ENCODE peak calls at places on chromosomes 3 and 15, in seven cellular contexts. K, B, R, O, L, I and S are unnamed samples.

GRCh38 chr3:119380697-119381096 is 82.7 kb downstream of the TMEM39A start:
- DNase-seq in K (no peak), B (no peak), R (no peak), O (no peak), L (no peak), I (peak), S (no peak)

GRCh38 chr15:34795267-34796081 is at the start of gene ACTC1:
- DNase-seq in K (no peak), B (peak), R (peak), O (no peak), L (peak), I (no peak), S (no peak)

GRCh38 chr3:128133273-128133883 is 9.8 kb upstream of the RUVBL1 start:
- DNase-seq in K (no peak), B (no peak), R (no peak), O (no peak), L (no peak), I (peak), S (no peak)

GRCh38 chr3:23484386-23484785 is 281.3 kb downstream of the UBE2E2 start:
- DNase-seq in K (no peak), B (no peak), R (no peak), O (no peak), L (no peak), I (no peak), S (no peak)

GRCh38 chr3:159634414-159634813 is 354.2 kb upstream of the IL12A start:
- DNase-seq in K (no peak), B (no peak), R (no peak), O (no peak), L (no peak), I (no peak), S (no peak)

GRCh38 chr15:64903331-64903950 is 8.3 kb upstream of the ANKDD1A start:
- DNase-seq in K (no peak), B (peak), R (no peak), O (no peak), L (peak), I (no peak), S (no peak)

GRCh38 chr3:156037356-156037755 is 83.0 kb upstream of the KCNAB1 start:
- DNase-seq in K (no peak), B (no peak), R (no peak), O (no peak), L (no peak), I (no peak), S (no peak)

GRCh38 chr3:14962762-14963161 is 15.4 kb downstream of the NR2C2 start:
- DNase-seq in K (no peak), B (no peak), R (no peak), O (no peak), L (no peak), I (no peak), S (no peak)

GRCh38 chr3:113769551-113769950 is 22.7 kb downstream of the ATP6V1A start:
- DNase-seq in K (no peak), B (no peak), R (no peak), O (no peak), L (no peak), I (no peak), S (no peak)

GRCh38 chr3:59469948-59470723 is 420.3 kb upstream of the CFAP20DC start:
- DNase-seq in K (no peak), B (no peak), R (no peak), O (no peak), L (no peak), I (no peak), S (peak)

GRCh38 chr3:40718681-40719080 is 193.9 kb downstream of the ZNF621 start:
- DNase-seq in K (no peak), B (no peak), R (no peak), O (no peak), L (no peak), I (no peak), S (no peak)

GRCh38 chr15:70113304-70113700 is 15.6 kb upstream of the TLE3 start:
- DNase-seq in K (no peak), B (no peak), R (no peak), O (no peak), L (peak), I (no peak), S (no peak)

GRCh38 chr3:27653803-27654558 is 68.1 kb downstream of the EOMES start:
- DNase-seq in K (no peak), B (no peak), R (no peak), O (no peak), L (no peak), I (no peak), S (no peak)

GRCh38 chr3:165895919-165896318 is 58.7 kb upstream of the BCHE start:
- DNase-seq in K (no peak), B (no peak), R (no peak), O (no peak), L (no peak), I (peak), S (no peak)

GRCh38 chr3:124837730-124838186 is 49.4 kb downstream of the ITGB5 start:
- DNase-seq in K (no peak), B (peak), R (peak), O (no peak), L (peak), I (peak), S (no peak)

GRCh38 chr3:78847603-78848002 is 920.2 kb downstream of the ROBO1 start:
- DNase-seq in K (no peak), B (no peak), R (no peak), O (no peak), L (no peak), I (no peak), S (no peak)

GRCh38 chr3:141386611-141387110 is 18.4 kb downstream of the ZBTB38 start:
- DNase-seq in K (no peak), B (no peak), R (no peak), O (no peak), L (no peak), I (no peak), S (no peak)

GRCh38 chr3:27585429-27585828 is 101.2 kb upstream of the SLC4A7 start:
- DNase-seq in K (no peak), B (no peak), R (no peak), O (no peak), L (no peak), I (no peak), S (peak)

GRCh38 chr15:54017911-54018310 is 39.7 kb downstream of the UNC13C start:
- DNase-seq in K (no peak), B (no peak), R (no peak), O (no peak), L (no peak), I (no peak), S (no peak)

GRCh38 chr3:171054231-171054630 is 27.7 kb upstream of the SLC2A2 start:
- DNase-seq in K (no peak), B (no peak), R (no peak), O (no peak), L (no peak), I (no peak), S (no peak)

GRCh38 chr15:66702770-66703539 is 919 bp downstream of the SMAD6 start:
- DNase-seq in K (no peak), B (peak), R (no peak), O (no peak), L (peak), I (no peak), S (no peak)

GRCh38 chr15:51802593-51802992 is 26.9 kb upstream of the TMOD3 start:
- DNase-seq in K (no peak), B (no peak), R (no peak), O (no peak), L (no peak), I (no peak), S (no peak)

GRCh38 chr3:25173610-25174009 is 254.5 kb upstream of the RARB start:
- DNase-seq in K (no peak), B (no peak), R (no peak), O (no peak), L (no peak), I (no peak), S (no peak)

GRCh38 chr3:109224333-109224732 is 87.8 kb downstream of the C3orf85 start:
- DNase-seq in K (no peak), B (no peak), R (no peak), O (no peak), L (no peak), I (peak), S (peak)

GRCh38 chr15:89654847-89655805 is at the start of gene KIF7:
- DNase-seq in K (peak), B (no peak), R (peak), O (no peak), L (no peak), I (no peak), S (no peak)

GRCh38 chr3:158057666-158058065 is 48.6 kb downstream of the SHOX2 start:
- DNase-seq in K (no peak), B (no peak), R (no peak), O (no peak), L (no peak), I (no peak), S (no peak)

GRCh38 chr3:116930786-116931185 is 221.2 kb downstream of the TUSC7 start:
- DNase-seq in K (no peak), B (no peak), R (no peak), O (no peak), L (no peak), I (no peak), S (no peak)

GRCh38 chr15:57731543-57732103 is 25.1 kb downstream of the POLR2M start:
- DNase-seq in K (no peak), B (no peak), R (no peak), O (no peak), L (no peak), I (no peak), S (no peak)

GRCh38 chr15:29074045-29074444 is 188.3 kb downstream of the APBA2 start:
- DNase-seq in K (no peak), B (no peak), R (no peak), O (no peak), L (no peak), I (no peak), S (no peak)

GRCh38 chr3:195060531-195061385 is 210.2 kb downstream of the XXYLT1 start:
- DNase-seq in K (no peak), B (peak), R (no peak), O (no peak), L (peak), I (no peak), S (no peak)

GRCh38 chr3:183502782-183503181 is 52.7 kb downstream of the KLHL6 start:
- DNase-seq in K (no peak), B (no peak), R (no peak), O (no peak), L (no peak), I (no peak), S (no peak)

GRCh38 chr15:100284701-100285100 is 57.1 kb downstream of the ADAMTS17 start:
- DNase-seq in K (peak), B (no peak), R (peak), O (peak), L (peak), I (no peak), S (no peak)

DNA sequence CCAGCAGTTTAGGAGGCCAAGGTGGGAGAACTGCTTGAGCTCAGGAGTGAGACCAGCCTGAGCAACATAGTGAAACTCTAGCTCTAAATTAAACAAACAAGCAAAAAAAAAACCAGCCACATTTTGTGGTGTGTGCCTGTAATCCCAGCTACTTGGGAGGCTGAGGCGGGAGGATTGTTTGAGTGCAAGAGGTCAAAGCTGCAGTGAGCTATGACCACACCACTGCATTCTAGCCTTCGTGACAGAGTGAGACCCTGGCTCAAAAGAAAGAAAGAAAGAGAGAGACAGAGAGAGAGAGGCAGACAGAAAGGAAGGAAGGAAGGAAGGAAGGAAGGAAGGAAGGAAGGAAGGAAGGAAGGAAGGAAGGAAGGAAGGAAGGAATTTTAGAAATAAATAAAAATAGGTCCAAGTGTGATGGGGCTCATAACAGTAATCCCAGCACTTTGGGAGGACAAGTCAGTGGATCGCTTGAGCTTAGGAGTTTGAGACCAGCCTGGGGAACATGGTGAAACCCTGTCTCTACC is 38.7 kb upstream of the LRIG1 start:
- DNase-seq in K (no peak), B (no peak), R (no peak), O (no peak), L (no peak), I (no peak), S (no peak)
- H3K4me3 ChIP-seq in K (no peak), B (no peak), R (no peak), O (no peak), L (no peak), I (no peak), S (no peak)

DNA sequence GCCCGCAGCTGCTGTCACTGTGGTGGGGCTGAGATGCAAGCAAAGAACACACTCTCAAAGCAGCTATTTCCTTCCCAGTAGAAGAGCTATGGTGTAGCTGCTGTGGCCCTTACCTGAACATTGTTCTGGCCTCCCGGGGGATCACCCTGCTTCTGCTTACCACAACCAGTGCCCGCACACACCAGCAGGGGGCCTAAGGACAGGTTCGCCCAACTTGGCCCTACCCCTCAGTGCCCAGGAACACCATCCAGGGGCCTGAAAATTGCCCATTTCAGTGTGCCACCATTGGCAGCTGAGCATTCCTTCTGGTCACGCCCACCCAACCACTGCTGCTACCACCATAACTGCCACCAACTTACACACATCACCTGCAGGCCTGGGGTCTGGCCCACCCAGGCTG is 113.0 kb downstream of the TP63 start:
- DNase-seq in K (no peak), B (no peak), R (no peak), O (no peak), L (no peak), I (no peak), S (no peak)
- TF ChIP-seq CTCF in K (no peak), B (no peak), R (no peak), O (no peak), L (no peak), I (peak), S (peak)

GRCh38 chr3:65952842-65953241 is 85.9 kb downstream of the MAGI1 start:
- DNase-seq in K (no peak), B (no peak), R (no peak), O (no peak), L (no peak), I (no peak), S (no peak)
- H3K4me3 ChIP-seq in K (no peak), B (peak), R (no peak), O (no peak), L (peak), I (no peak), S (no peak)

GRCh38 chr3:4978259-4978965 is 825 bp upstream of the BHLHE40 start:
- DNase-seq in K (peak), B (peak), R (peak), O (peak), L (peak), I (peak), S (no peak)
- TF ChIP-seq CTCF in K (no peak), B (no peak), R (no peak), O (no peak), L (no peak), I (no peak), S (no peak)

GRCh38 chr15:59999064-59999377 is 5.1 kb upstream of the FOXB1 start:
- DNase-seq in K (no peak), B (no peak), R (no peak), O (no peak), L (no peak), I (no peak), S (no peak)
- H3K4me3 ChIP-seq in K (no peak), B (no peak), R (no peak), O (no peak), L (no peak), I (no peak), S (no peak)

GRCh38 chr3:131193671-131194291 is 167.1 kb downstream of the NEK11 start:
- DNase-seq in K (no peak), B (no peak), R (no peak), O (no peak), L (no peak), I (no peak), S (no peak)
- TF ChIP-seq CTCF in K (no peak), B (no peak), R (no peak), O (no peak), L (no peak), I (peak), S (peak)

GRCh38 chr3:129653019-129653418 is 46.5 kb upstream of the PLXND1 start:
- DNase-seq in K (no peak), B (no peak), R (no peak), O (no peak), L (no peak), I (no peak), S (no peak)

GRCh38 chr3:129651316-129652202 is 45.1 kb upstream of the PLXND1 start:
- DNase-seq in K (peak), B (no peak), R (no peak), O (no peak), L (no peak), I (peak), S (no peak)

GRCh38 chr3:129648331-129648730 is 41.9 kb upstream of the PLXND1 start:
- DNase-seq in K (no peak), B (no peak), R (no peak), O (no peak), L (no peak), I (no peak), S (no peak)

GRCh38 chr3:129654126-129654525 is 47.6 kb upstream of the PLXND1 start:
- DNase-seq in K (no peak), B (no peak), R (no peak), O (no peak), L (no peak), I (no peak), S (no peak)

DNA sequence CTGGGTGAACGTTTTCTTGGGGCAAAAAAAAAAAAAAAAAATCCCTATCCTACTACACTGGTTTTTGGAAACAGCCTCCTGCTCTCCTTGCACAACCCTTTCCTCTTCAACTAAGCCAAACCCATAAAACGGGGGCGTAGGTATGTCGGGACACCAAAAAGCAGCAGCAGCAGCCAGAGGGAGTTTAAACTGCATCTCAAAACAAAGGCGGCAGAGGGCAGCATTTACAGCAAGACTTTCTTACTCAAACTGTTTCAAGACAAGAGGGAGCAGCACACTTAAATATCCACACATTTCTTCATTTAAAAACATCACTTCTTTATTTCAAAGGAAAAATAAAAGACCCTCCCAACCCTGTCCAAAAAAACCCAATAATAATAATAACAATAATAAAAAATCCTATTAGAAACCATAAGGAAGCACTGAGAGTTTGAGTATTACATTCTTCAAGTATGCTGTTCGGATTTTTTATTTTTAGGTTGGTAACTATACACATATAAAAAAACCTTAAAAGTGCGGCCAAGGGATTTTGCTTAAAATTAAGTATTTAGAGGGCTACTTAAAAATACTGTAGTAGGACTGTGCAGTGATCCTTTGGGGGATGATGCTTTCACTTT is 43.9 kb upstream of the PLXND1 start:
- DNase-seq in K (peak), B (no peak), R (peak), O (peak), L (peak), I (peak), S (no peak)
- H3K4me3 ChIP-seq in K (no peak), B (no peak), R (no peak), O (no peak), L (no peak), I (no peak), S (no peak)

DNA sequence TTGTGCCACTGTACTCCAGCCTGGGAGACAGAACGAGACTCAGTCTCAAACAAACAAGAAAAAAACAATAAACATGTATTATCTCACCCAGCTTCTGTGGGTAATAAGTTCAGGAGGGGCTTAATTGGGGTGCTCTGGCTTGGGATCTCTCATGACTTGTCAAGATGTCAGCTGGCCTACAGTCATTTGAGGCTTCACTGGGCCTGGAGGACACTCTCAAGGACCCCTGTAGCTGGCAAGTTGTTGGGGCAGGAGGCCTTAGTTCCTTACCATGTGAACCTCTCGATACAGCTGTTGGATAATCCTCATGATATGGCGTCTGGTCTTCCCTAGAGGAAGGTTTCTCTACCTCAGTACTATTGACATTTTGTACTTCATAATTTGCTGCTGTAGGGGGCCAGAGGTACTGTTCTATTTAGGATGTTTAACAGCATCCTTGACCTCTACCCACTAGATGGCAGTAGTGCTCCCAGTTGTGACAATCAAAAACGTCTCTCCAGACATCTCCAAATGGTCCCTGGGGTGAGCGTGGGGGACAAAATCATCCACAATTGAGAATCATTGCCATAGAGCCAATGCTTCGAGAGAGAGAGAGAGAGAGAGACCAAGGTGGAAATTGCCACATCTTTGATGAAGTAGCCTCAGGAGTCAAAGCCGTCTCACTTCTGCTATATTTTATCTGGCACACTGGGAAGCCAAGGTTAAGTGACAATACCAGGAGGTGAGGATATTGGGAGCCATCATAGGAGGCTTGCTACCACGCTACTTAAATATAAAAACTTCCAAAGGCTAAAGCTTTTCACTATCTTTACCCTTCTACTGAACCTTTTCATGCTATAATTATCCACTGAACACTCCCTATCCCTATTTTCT is 23.9 kb upstream of the SLTM start:
- DNase-seq in K (no peak), B (no peak), R (peak), O (no peak), L (no peak), I (peak), S (no peak)
- TF ChIP-seq CTCF in K (peak), B (peak), R (peak), O (peak), L (peak), I (peak), S (peak)